ENCODE peak calls at places on chromosomes 13 and 19, in ten cellular contexts. One of them, this sample, is unnamed.

GRCh38 chr13:31627097-31627496 is 112.2 kb upstream of the RXFP2 start:
- DNase-seq in chondrocyte: no peak
- DNase-seq in uterus: no peak
- DNase-seq in effector memory CD4-positive, alpha-beta T cell: no peak
- DNase-seq in activated naive CD4-positive, alpha-beta T cell treated with anti-CD3 and anti-CD28 coated beads for 36 hours: no peak
- DNase-seq in PC-9: no peak
- DNase-seq in aorta: no peak
- DNase-seq in HAP-1: no peak
- DNase-seq in bronchial epithelial cell: no peak
- DNase-seq in activated T-cell treated with anti-CD3 and anti-CD28 coated beads for 48 hours: no peak
- DNase-seq in this sample: no peak

GRCh38 chr13:41465215-41465907 is 8.0 kb downstream of the RGCC start:
- DNase-seq in PC-9: no peak
- DNase-seq in HAP-1: no peak
- DNase-seq in chondrocyte: no peak
- DNase-seq in effector memory CD4-positive, alpha-beta T cell: peak; percentile 88
- DNase-seq in aorta: no peak
- DNase-seq in bronchial epithelial cell: peak; percentile 88
- DNase-seq in uterus: no peak
- DNase-seq in activated naive CD4-positive, alpha-beta T cell treated with anti-CD3 and anti-CD28 coated beads for 36 hours: peak; percentile 97
- DNase-seq in activated T-cell treated with anti-CD3 and anti-CD28 coated beads for 48 hours: peak; percentile 82
- DNase-seq in this sample: no peak

GRCh38 chr13:23007430-23007829 is 173.3 kb upstream of the SGCG start:
- DNase-seq in activated naive CD4-positive, alpha-beta T cell treated with anti-CD3 and anti-CD28 coated beads for 36 hours: no peak
- DNase-seq in PC-9: no peak
- DNase-seq in HAP-1: peak; percentile 26
- DNase-seq in aorta: no peak
- DNase-seq in chondrocyte: no peak
- DNase-seq in uterus: peak; percentile 23
- DNase-seq in activated T-cell treated with anti-CD3 and anti-CD28 coated beads for 48 hours: no peak
- DNase-seq in bronchial epithelial cell: no peak
- DNase-seq in effector memory CD4-positive, alpha-beta T cell: no peak
- DNase-seq in this sample: no peak

GRCh38 chr13:35479691-35480090 is 3.2 kb upstream of the MAB21L1 start:
- DNase-seq in uterus: no peak
- DNase-seq in PC-9: no peak
- DNase-seq in aorta: no peak
- DNase-seq in bronchial epithelial cell: no peak
- DNase-seq in activated naive CD4-positive, alpha-beta T cell treated with anti-CD3 and anti-CD28 coated beads for 36 hours: no peak
- DNase-seq in activated T-cell treated with anti-CD3 and anti-CD28 coated beads for 48 hours: no peak
- DNase-seq in HAP-1: no peak
- DNase-seq in chondrocyte: no peak
- DNase-seq in effector memory CD4-positive, alpha-beta T cell: no peak
- DNase-seq in this sample: no peak

GRCh38 chr19:40813182-40813581 is 14.2 kb downstream of the EGLN2 start:
- DNase-seq in effector memory CD4-positive, alpha-beta T cell: no peak
- DNase-seq in activated naive CD4-positive, alpha-beta T cell treated with anti-CD3 and anti-CD28 coated beads for 36 hours: no peak
- DNase-seq in PC-9: no peak
- DNase-seq in HAP-1: no peak
- DNase-seq in aorta: peak; percentile 80
- DNase-seq in uterus: no peak
- DNase-seq in activated T-cell treated with anti-CD3 and anti-CD28 coated beads for 48 hours: no peak
- DNase-seq in chondrocyte: peak; percentile 70
- DNase-seq in bronchial epithelial cell: no peak
- DNase-seq in this sample: no peak

GRCh38 chr19:12872941-12873890 is 8.0 kb downstream of the DNASE2 start:
- DNase-seq in effector memory CD4-positive, alpha-beta T cell: peak; percentile 40
- DNase-seq in uterus: no peak
- DNase-seq in aorta: no peak
- DNase-seq in PC-9: peak; percentile 93
- DNase-seq in bronchial epithelial cell: peak; percentile 62
- DNase-seq in HAP-1: peak; percentile 75
- DNase-seq in activated naive CD4-positive, alpha-beta T cell treated with anti-CD3 and anti-CD28 coated beads for 36 hours: peak; percentile 69
- DNase-seq in activated T-cell treated with anti-CD3 and anti-CD28 coated beads for 48 hours: peak; percentile 59
- DNase-seq in chondrocyte: no peak
- DNase-seq in this sample: peak; percentile 90

GRCh38 chr13:102011539-102011938 is 390.3 kb downstream of the FGF14 start:
- DNase-seq in PC-9: no peak
- DNase-seq in uterus: no peak
- DNase-seq in aorta: no peak
- DNase-seq in bronchial epithelial cell: no peak
- DNase-seq in HAP-1: no peak
- DNase-seq in effector memory CD4-positive, alpha-beta T cell: no peak
- DNase-seq in activated T-cell treated with anti-CD3 and anti-CD28 coated beads for 48 hours: no peak
- DNase-seq in activated naive CD4-positive, alpha-beta T cell treated with anti-CD3 and anti-CD28 coated beads for 36 hours: no peak
- DNase-seq in chondrocyte: no peak
- DNase-seq in this sample: no peak

GRCh38 chr13:60562081-60562764 is 165.2 kb downstream of the TDRD3 start:
- DNase-seq in chondrocyte: no peak
- DNase-seq in aorta: no peak
- DNase-seq in effector memory CD4-positive, alpha-beta T cell: no peak
- DNase-seq in bronchial epithelial cell: peak; percentile 37
- DNase-seq in activated naive CD4-positive, alpha-beta T cell treated with anti-CD3 and anti-CD28 coated beads for 36 hours: no peak
- DNase-seq in HAP-1: no peak
- DNase-seq in activated T-cell treated with anti-CD3 and anti-CD28 coated beads for 48 hours: no peak
- DNase-seq in uterus: no peak
- DNase-seq in PC-9: no peak
- DNase-seq in this sample: no peak

GRCh38 chr19:45075215-45076028 is 856 bp downstream of the ZNF296 start:
- DNase-seq in aorta: peak; percentile 85
- DNase-seq in bronchial epithelial cell: peak; percentile 74
- DNase-seq in HAP-1: peak; percentile 85
- DNase-seq in activated naive CD4-positive, alpha-beta T cell treated with anti-CD3 and anti-CD28 coated beads for 36 hours: peak; percentile 64
- DNase-seq in activated T-cell treated with anti-CD3 and anti-CD28 coated beads for 48 hours: no peak
- DNase-seq in chondrocyte: no peak
- DNase-seq in uterus: no peak
- DNase-seq in PC-9: peak; percentile 82
- DNase-seq in effector memory CD4-positive, alpha-beta T cell: no peak
- DNase-seq in this sample: no peak

This sample was measured in NT2/D1.